ENCODE peak calls at places on chromosomes 12 and 14, in five cellular contexts. V is upper lobe of left lung, H is A549, S is heart left ventricle, I is breast epithelium. C is an unnamed sample.

GRCh38 chr12:41011939-41012338 is 176.2 kb upstream of the PDZRN4 start:
- DNase-seq in V (no peak), I (no peak), S (no peak), H (no peak), C (no peak)

GRCh38 chr14:94037954-94038353 is 11.8 kb downstream of the OTUB2 start:
- DNase-seq in I (no peak), H (no peak), V (peak), S (no peak), C (no peak)

GRCh38 chr12:53746592-53747491 is 4.9 kb downstream of the CISTR start:
- DNase-seq in I (peak), H (peak), V (peak), S (peak), C (peak)

GRCh38 chr12:41345071-41345470 is 157.0 kb downstream of the PDZRN4 start:
- DNase-seq in I (no peak), S (no peak), H (no peak), V (no peak), C (no peak)

GRCh38 chr14:87979689-87980088 is 13.3 kb downstream of the GALC start:
- DNase-seq in I (no peak), S (no peak), H (no peak), V (no peak), C (no peak)

GRCh38 chr14:63501429-63501828 is 41.7 kb downstream of the PPP2R5E start:
- DNase-seq in I (no peak), H (no peak), V (no peak), S (no peak), C (no peak)

GRCh38 chr12:19757317-19757877 is 318.1 kb downstream of the AEBP2 start:
- DNase-seq in S (no peak), H (no peak), V (no peak), I (no peak), C (no peak)

GRCh38 chr12:48034835-48035805 is 30.8 kb upstream of the COL2A1 start:
- DNase-seq in H (no peak), I (no peak), V (no peak), S (no peak), C (no peak)

GRCh38 chr14:23645812-23646647 is 9.9 kb downstream of the DHRS2 start:
- DNase-seq in S (no peak), H (no peak), I (no peak), V (no peak), C (no peak)

GRCh38 chr12:108505121-108505520 is 10.0 kb upstream of the FICD start:
- DNase-seq in H (no peak), V (no peak), I (no peak), S (no peak), C (no peak)

GRCh38 chr12:132812631-132813305 is 15.9 kb downstream of the GOLGA3 start:
- DNase-seq in H (no peak), V (no peak), S (no peak), I (no peak), C (no peak)

GRCh38 chr12:96274331-96274730 is 80.2 kb downstream of the ELK3 start:
- DNase-seq in I (no peak), S (no peak), H (no peak), V (no peak), C (no peak)

GRCh38 chr14:50321009-50321660 is 9.0 kb downstream of the DMAC2L start:
- DNase-seq in I (peak), H (peak), S (peak), V (no peak), C (no peak)

GRCh38 chr14:75307700-75308379 is 29.2 kb downstream of the FOS start:
- DNase-seq in I (peak), S (peak), H (peak), V (peak), C (peak)

GRCh38 chr14:70871863-70872677 is 35.2 kb upstream of the PCNX1 start:
- DNase-seq in S (no peak), V (peak), I (no peak), H (no peak), C (no peak)

GRCh38 chr12:51622564-51622963 is 31.5 kb downstream of the SCN8A start:
- DNase-seq in S (no peak), I (no peak), H (no peak), V (no peak), C (no peak)

GRCh38 chr14:77804592-77804991 is 4.7 kb downstream of the ADCK1 start:
- DNase-seq in I (no peak), V (no peak), S (no peak), H (peak), C (no peak)

GRCh38 chr12:28130625-28131598 is 59.3 kb upstream of the CCDC91 start:
- DNase-seq in I (no peak), S (peak), V (no peak), H (peak), C (peak)

GRCh38 chr12:11734781-11735180 is 85.3 kb downstream of the ETV6 start:
- DNase-seq in I (no peak), S (no peak), V (no peak), H (no peak), C (no peak)

DNA sequence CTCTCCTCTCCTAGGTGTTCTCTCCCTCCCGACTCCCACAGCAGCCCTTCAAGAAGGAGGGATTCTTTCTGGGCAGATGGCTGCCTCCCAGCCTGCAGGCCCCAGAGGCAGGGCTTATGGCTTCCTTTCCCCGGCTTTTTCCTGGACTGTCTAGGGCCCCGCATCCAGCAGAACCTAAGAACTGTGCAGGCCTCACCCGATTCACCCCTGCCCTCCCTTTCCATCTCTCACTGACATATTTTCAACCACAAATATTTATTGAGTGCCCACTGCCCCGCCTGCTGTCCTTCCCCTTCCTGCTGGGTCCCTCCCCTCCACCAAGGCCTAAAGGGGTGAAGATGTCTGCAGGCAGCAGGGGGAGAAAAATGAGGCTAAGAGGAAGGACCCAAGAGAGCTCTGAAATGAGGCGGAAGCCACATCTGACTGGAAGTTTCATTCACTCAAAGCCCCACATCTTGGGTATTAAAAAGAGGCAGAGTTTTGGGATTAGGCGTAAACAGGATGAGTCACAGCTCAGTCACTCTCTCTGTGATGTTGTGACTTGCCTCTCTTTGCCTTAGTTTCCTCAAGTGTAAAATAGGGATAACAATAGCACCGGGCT is 2.9 kb downstream of the SCNN1A start:
- DNase-seq in H (peak), I (peak), V (no peak), S (no peak), C (peak)
- TF ChIP-seq POLR2A in H (no peak), I (no peak), V (peak), S (no peak), C (no peak)

GRCh38 chr12:14365294-14366210 is at the start of gene ATF7IP:
- DNase-seq in S (peak), I (peak), H (peak), V (peak), C (peak)
- TF ChIP-seq CTCF in S (peak), I (no peak), H (peak), V (peak), C (no peak)

GRCh38 chr14:26773906-26774593 is 176.2 kb upstream of the NOVA1 start:
- DNase-seq in V (no peak), H (no peak), I (no peak), S (no peak), C (no peak)

GRCh38 chr14:26775765-26776577 is 178.1 kb upstream of the NOVA1 start:
- DNase-seq in H (no peak), I (no peak), S (no peak), V (no peak), C (no peak)
- TF ChIP-seq POLR2A in H (no peak), I (no peak), S (no peak), V (no peak), C (no peak)

DNA sequence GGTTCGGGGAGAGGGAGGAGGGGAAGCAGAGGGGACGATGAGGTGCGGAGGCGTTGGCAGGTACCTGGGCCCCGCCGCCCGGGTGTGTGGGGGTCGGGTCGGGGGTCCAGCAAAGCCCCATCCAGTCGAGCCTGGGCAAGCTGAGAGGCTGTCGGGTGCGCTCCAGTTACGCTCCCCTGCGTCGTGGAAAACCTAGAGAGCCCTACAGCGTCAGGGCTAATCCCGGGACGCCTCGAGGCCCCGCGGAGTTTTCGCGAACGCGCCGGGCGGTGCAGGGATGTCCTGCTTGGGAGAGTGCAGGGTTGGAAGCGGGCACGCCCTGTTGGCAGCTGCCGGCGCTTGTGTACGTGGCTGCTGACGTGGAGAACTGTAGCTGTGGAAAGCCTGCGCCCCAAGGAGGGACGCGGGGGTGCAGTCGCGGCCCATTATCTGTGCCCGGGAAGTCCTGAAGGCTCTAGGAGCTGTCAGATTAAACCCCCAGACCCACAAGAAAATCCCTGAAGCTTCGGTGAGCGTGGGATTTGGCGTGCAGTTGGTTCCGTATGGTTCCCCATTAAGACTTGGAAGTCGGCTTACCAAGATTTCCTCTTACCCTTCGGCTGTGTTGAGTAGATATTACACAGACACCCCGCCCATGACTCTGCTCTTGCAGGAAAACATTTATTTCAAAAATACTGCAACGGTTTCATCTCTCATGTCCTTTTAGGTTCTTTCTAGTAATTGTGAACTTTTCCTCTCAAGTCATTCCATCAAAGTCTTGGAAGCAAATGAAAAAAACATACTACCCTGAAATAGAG is 11.3 kb upstream of the SLC38A2 start:
- DNase-seq in V (peak), H (no peak), S (peak), I (peak), C (peak)
- TF ChIP-seq CTCF in V (peak), H (no peak), S (peak), I (peak), C (no peak)

C was measured in lower leg skin.